ENCODE peak calls at places on chromosomes 2 and 18, in six cellular contexts. A is HepG2, H is GM12878, L is SK-N-SH, P is K562, U is A549. X is an unnamed sample.

GRCh38 chr2:233565685-233566140 is 869 bp downstream of the USP40 start:
- DNase-seq in H (no peak), A (no peak), U (no peak), P (no peak), L (no peak), X (no peak)

GRCh38 chr2:27721884-27722485 is 49.5 kb upstream of the MRPL33 start:
- DNase-seq in H (no peak), U (no peak), A (no peak), L (no peak), P (no peak), X (no peak)

GRCh38 chr18:42114310-42114943 is 159.4 kb downstream of the PIK3C3 start:
- DNase-seq in L (peak; percentile 52), P (peak; percentile 34), A (peak; percentile 71), H (peak; percentile 42), U (peak; percentile 51), X (peak; percentile 75)

GRCh38 chr2:127637725-127638252 is 8.2 kb upstream of the GPR17 start:
- DNase-seq in P (peak; percentile 40), A (no peak), H (no peak), L (no peak), U (peak; percentile 51), X (peak; percentile 77)

GRCh38 chr2:207166349-207167128 is 791 bp upstream of the KLF7 start:
- DNase-seq in L (peak; percentile 88), A (peak; percentile 32), P (peak; percentile 35), U (peak; percentile 83), H (no peak), X (peak; percentile 81)

GRCh38 chr2:219724628-219725027 is 97.2 kb downstream of the SLC4A3 start:
- DNase-seq in U (no peak), A (peak; percentile 35), H (no peak), L (no peak), P (peak; percentile 57), X (peak; percentile 73)

GRCh38 chr2:222424281-222424728 is at the start of gene SGPP2:
- DNase-seq in P (no peak), H (no peak), U (no peak), L (no peak), A (no peak), X (no peak)

GRCh38 chr2:9138507-9139085 is 68.0 kb upstream of the ASAP2 start:
- DNase-seq in A (no peak), U (peak; percentile 61), L (no peak), H (no peak), P (peak; percentile 58), X (no peak)

GRCh38 chr2:227349989-227350648 is 25.1 kb downstream of the MFF start:
- DNase-seq in L (no peak), H (no peak), A (no peak), P (no peak), U (no peak), X (no peak)

GRCh38 chr2:226215902-226216503 is 583.6 kb downstream of the IRS1 start:
- DNase-seq in A (peak; percentile 63), H (no peak), P (peak; percentile 10), L (peak; percentile 23), U (peak; percentile 66), X (peak; percentile 54)

GRCh38 chr2:226211439-226211838 is 588.2 kb downstream of the IRS1 start:
- DNase-seq in U (peak; percentile 40), H (no peak), P (no peak), L (no peak), A (no peak), X (peak; percentile 63)

GRCh38 chr2:226217191-226217590 is 582.4 kb downstream of the IRS1 start:
- DNase-seq in U (no peak), A (no peak), L (no peak), P (no peak), H (no peak), X (no peak)

GRCh38 chr2:226216578-226216977 is 583.0 kb downstream of the IRS1 start:
- DNase-seq in H (no peak), U (no peak), L (no peak), A (no peak), P (no peak), X (no peak)

DNA sequence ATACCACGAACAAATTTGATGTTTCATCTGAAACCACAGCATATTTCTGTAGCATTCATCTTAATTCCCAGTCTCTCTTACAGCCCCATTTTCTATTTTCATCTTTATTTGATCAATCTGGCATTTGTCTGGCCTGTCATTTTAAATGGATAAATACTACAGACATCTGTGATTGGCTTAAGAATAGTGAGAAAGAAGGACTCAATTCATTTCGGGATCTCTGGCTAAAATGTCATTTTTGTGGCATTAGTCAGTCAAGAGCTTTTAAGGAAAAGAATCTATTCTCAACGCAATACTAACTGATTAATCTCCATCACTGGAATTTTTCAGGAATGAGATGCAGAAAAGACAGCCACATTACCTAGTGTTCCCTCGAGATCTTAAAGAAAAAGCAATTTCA is 585.9 kb downstream of the IRS1 start:
- DNase-seq in H (no peak), A (no peak), P (no peak), L (no peak), U (peak; percentile 32), X (peak; percentile 88)
- TF ChIP-seq SMC3 in H (no peak), A (no peak), P (no peak), L (no peak), U (no peak), X (no peak)

DNA sequence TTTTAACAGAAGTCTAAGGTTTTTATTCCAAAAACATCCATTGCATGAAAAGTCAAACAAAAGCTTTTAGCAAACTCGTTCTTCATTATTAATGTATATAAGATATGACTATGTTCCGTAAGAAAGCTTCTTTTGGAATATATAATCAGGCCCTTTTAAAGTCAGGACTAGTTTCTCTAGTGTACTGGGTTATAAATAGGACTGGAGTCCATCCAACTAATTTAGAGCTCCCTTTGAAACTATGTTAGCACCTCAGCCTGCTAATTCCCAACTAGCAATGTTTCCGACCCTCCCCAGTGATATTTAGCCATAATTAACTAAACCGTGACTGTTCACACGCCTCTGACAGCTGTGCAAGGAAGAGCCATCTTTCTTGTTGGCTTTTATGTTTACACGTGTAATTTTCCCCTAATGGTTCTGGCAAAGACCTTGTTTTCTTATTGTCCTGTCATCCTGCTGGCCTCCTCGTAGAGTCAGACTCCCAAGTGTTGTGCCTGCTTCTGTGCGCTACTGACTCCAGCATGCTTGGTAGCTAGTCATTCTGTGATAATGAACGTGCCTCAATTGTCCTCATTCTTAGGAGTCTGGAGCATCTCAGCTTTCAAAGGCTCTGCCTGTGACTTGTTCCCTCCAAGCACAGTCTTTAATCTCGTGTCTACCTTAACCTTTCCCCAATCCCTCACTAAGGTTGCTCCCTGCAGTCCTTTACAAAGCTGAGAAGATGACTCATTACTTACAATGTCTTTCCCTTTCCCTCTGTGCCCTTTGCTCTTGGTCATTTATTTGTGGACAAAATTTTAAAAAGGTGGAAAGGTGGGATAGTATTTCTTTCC is 172.2 kb upstream of the RASGRP3 start:
- DNase-seq in A (no peak), P (no peak), H (no peak), L (no peak), U (no peak), X (no peak)
- TF ChIP-seq SMC3 in A (no peak), P (no peak), H (no peak), L (no peak), U (no peak), X (no peak)

DNA sequence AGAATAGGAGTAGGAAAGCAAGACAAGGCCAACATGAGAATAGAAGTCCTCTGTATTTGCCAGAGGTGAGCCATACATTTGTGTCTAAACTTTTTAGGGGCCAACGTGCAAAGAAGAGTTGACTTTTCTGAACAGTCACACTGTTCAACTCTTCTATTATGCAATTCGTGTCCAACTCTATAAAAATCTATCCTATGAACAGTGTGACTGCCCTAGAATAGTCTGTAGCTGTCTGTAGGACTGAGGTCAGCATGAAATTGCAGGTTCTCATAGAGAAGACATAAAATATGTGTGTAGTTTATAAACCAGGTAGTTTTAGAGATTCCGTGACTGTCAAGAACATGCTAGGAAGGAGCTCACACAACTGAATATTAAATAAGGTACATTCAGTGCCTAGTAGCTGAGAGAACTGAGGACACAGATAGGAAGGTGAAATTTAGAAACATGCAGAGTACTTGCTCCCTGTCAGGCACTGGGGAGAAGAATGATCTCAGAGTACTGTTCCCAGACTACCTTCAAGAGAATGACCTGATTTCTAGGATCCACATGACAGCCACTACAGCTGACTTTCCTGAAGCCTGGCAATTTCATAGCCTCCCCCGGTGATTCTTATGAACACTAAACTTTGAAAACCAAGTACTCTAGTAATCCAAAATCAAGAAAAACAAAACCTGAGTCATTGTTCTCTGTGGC is 201.6 kb upstream of the BOD1L2 start:
- DNase-seq in H (no peak), A (no peak), P (no peak), L (no peak), U (no peak), X (peak; percentile 45)
- TF ChIP-seq SMC3 in H (no peak), A (no peak), P (no peak), L (no peak), U (no peak), X (no peak)

GRCh38 chr2:23452397-23452796 is 67.4 kb downstream of the KLHL29 start:
- DNase-seq in L (no peak), U (no peak), A (no peak), P (no peak), H (peak; percentile 8), X (no peak)

GRCh38 chr2:23453936-23454460 is 69.0 kb downstream of the KLHL29 start:
- DNase-seq in P (no peak), L (no peak), A (no peak), U (no peak), H (no peak), X (no peak)

GRCh38 chr2:23454501-23455120 is 69.6 kb downstream of the KLHL29 start:
- DNase-seq in L (no peak), H (no peak), P (no peak), A (no peak), U (no peak), X (no peak)

GRCh38 chr2:23449831-23450331 is 64.9 kb downstream of the KLHL29 start:
- DNase-seq in P (no peak), L (no peak), H (no peak), U (no peak), A (no peak), X (no peak)

GRCh38 chr2:23452853-23453420 is 68.0 kb downstream of the KLHL29 start:
- DNase-seq in P (no peak), H (peak; percentile 33), L (no peak), U (no peak), A (no peak), X (peak; percentile 47)
- TF ChIP-seq SMC3 in P (no peak), H (no peak), L (no peak), U (no peak), A (no peak), X (no peak)

DNA sequence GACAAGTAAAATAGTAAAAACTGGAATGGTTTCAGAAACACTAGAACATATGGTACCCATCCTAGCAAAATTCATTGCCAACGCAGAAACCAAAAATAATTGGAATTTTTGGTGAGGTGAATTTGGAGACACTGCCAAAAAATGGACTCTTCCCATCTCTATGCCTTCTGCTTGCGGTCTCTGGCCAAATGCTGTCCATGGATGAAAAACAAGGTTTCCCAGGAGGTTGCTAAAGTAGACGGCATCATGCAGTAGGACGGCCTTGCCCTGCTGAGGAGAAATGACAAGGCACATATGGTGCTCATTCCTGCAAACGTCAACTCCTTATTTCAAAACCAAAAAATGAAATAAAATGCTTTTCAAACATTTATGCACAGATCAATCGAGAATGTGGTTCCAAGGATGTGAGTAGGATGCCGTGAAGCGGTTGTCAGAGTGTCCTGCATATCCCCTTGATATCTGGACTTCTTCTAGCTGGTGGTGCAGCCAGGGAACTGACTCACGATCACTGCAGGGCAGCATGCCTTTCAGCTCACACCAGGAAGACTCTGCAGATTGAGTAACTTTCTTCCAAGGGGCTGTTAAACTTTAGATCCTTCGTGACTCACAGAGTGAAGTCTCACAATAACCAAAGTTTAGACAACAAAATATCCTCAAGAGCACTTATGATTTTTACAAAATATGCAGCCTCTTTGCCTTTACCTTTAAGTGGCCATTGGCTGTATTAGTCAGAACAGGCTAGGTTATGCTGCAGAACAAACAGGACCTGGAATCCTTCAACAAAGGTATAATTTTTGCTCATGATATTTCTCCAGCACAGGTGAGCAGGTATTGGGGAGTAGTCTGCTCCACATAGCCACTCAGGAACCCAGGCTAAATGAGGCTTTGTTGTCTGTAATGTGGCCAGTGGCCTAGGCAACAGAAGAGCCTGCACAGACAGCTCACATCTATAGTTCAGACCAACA is 149.4 kb upstream of the NDUFV2 start:
- DNase-seq in H (no peak), U (no peak), P (no peak), A (no peak), L (no peak), X (peak; percentile 92)
- TF ChIP-seq SMC3 in H (no peak), U (no peak), P (no peak), A (no peak), L (no peak), X (no peak)